ENCODE peak calls at places on chromosomes 16 and 17, in four cellular contexts. One of them, this sample, is unnamed.

GRCh38 chr16:31038993-31039392 is 5.6 kb downstream of the STX4 start:
- DNase-seq in adrenal gland: no peak
- DNase-seq in left ventricle myocardium inferior: no peak
- DNase-seq in sigmoid colon: no peak
- DNase-seq in this sample: no peak

GRCh38 chr16:80433617-80434016 is 107.2 kb upstream of the DYNLRB2 start:
- DNase-seq in left ventricle myocardium inferior: no peak
- DNase-seq in adrenal gland: no peak
- DNase-seq in sigmoid colon: no peak
- DNase-seq in this sample: no peak

GRCh38 chr16:67542464-67542863 is 13.8 kb downstream of the RIPOR1 start:
- DNase-seq in adrenal gland: no peak
- DNase-seq in sigmoid colon: peak; percentile 76
- DNase-seq in left ventricle myocardium inferior: no peak
- DNase-seq in this sample: peak; percentile 70

GRCh38 chr17:37405955-37406634 is 541 bp downstream of the ACACA start:
- DNase-seq in adrenal gland: no peak
- DNase-seq in left ventricle myocardium inferior: no peak
- DNase-seq in sigmoid colon: no peak
- DNase-seq in this sample: no peak

GRCh38 chr17:17849863-17850373 is 13.1 kb upstream of the SREBF1 start:
- DNase-seq in adrenal gland: no peak
- DNase-seq in left ventricle myocardium inferior: peak; percentile 42
- DNase-seq in sigmoid colon: no peak
- DNase-seq in this sample: peak; percentile 60

GRCh38 chr16:11379420-11379819 is 34.2 kb downstream of the RMI2 start:
- DNase-seq in left ventricle myocardium inferior: no peak
- DNase-seq in adrenal gland: no peak
- DNase-seq in sigmoid colon: peak; percentile 41
- DNase-seq in this sample: no peak

GRCh38 chr17:77738666-77739531 is 219.6 kb upstream of the TNRC6C start:
- DNase-seq in left ventricle myocardium inferior: peak; percentile 64
- DNase-seq in sigmoid colon: peak; percentile 68
- DNase-seq in adrenal gland: peak; percentile 54
- DNase-seq in this sample: no peak

GRCh38 chr16:49547448-49547847 is 173.8 kb downstream of the C16orf78 start:
- DNase-seq in adrenal gland: no peak
- DNase-seq in sigmoid colon: no peak
- DNase-seq in left ventricle myocardium inferior: no peak
- DNase-seq in this sample: no peak

GRCh38 chr16:25689137-25689836 is 2.5 kb upstream of the HS3ST4 start:
- DNase-seq in sigmoid colon: no peak
- DNase-seq in left ventricle myocardium inferior: no peak
- DNase-seq in adrenal gland: no peak
- DNase-seq in this sample: no peak

GRCh38 chr17:1946021-1946932 is 78.9 kb downstream of the RTN4RL1 start:
- DNase-seq in sigmoid colon: no peak
- DNase-seq in left ventricle myocardium inferior: no peak
- DNase-seq in adrenal gland: no peak
- DNase-seq in this sample: no peak

GRCh38 chr16:79247386-79247785 is 353.2 kb downstream of the MAF start:
- DNase-seq in adrenal gland: no peak
- DNase-seq in sigmoid colon: no peak
- DNase-seq in left ventricle myocardium inferior: no peak
- DNase-seq in this sample: no peak

GRCh38 chr16:27237229-27238015 is 31.1 kb downstream of the NSMCE1 start:
- DNase-seq in adrenal gland: peak; percentile 72
- DNase-seq in left ventricle myocardium inferior: no peak
- DNase-seq in sigmoid colon: peak; percentile 62
- DNase-seq in this sample: peak; percentile 56

GRCh38 chr16:89357460-89357859 is 132.9 kb downstream of the ANKRD11 start:
- DNase-seq in adrenal gland: peak; percentile 86
- DNase-seq in left ventricle myocardium inferior: peak; percentile 55
- DNase-seq in sigmoid colon: no peak
- DNase-seq in this sample: no peak

DNA sequence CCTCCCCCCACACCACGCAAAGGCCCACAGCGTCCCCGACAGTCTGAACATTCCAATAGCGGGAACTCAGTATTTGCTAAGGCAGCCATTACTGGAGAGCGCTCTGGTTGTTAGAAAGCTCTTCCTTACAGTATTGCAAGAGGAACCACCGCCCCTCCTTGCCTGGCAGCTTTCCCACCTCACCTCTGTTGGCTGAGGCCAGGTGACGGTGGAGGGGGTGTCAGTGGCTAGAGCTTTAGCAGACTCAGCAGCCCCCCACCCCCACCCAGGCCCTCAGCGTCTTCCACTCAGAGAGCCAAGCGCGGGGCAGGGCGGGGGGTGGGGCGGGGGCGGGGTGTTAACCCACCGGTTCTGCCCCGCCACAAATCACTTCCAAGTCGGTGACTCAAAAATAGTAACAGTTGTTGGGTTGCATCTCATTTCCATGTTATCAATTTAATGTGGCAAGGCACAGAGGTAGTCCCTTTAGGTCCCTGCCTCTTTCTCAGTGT is 2.3 kb upstream of the PLEKHH3 start:
- DNase-seq in adrenal gland: peak; percentile 81
- DNase-seq in left ventricle myocardium inferior: no peak
- DNase-seq in sigmoid colon: no peak
- DNase-seq in this sample: no peak
- H3K4me1 ChIP-seq in adrenal gland: peaks cover 76% of the 10 kb centered on the region
- H3K4me1 ChIP-seq in left ventricle myocardium inferior: peaks cover 96% of the 10 kb centered on the region
- H3K4me1 ChIP-seq in sigmoid colon: no peaks in the 10 kb centered on the region
- H3K4me1 ChIP-seq in this sample: peaks cover 78% of the 10 kb centered on the region

DNA sequence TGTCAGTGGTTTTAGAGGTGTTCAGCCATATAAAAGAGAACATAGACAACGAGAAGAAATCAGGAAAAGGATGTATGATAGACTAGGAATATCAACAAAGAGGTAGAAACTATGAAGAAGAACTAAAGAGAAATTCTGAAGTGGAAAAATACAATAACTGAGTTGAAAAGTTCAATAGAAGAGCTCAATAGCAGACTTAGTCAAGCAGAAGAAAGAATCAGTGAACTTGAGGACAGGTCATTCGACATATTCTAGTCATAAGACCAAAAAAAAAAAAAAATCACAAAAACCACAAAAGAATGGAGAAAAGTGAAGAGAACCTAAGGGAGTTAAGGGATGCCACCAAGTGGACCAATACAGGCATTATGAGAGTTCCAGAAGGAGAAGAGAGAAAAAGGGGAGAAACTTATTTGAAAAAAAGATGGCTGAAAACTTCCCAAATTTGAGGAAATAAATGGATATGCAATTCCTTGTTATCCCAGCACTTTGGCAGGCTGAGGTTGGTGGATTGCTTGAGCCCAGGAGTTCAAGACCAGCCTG is 321.2 kb downstream of the ABCC12 start:
- DNase-seq in adrenal gland: no peak
- DNase-seq in sigmoid colon: no peak
- DNase-seq in left ventricle myocardium inferior: no peak
- DNase-seq in this sample: no peak
- H3K27ac ChIP-seq in adrenal gland: no peak overlapping the region
- H3K27ac ChIP-seq in sigmoid colon: no peak overlapping the region
- H3K27ac ChIP-seq in left ventricle myocardium inferior: no peak overlapping the region
- H3K27ac ChIP-seq in this sample: no peak overlapping the region

GRCh38 chr17:40315206-40315605 is 6.2 kb downstream of the RARA start:
- DNase-seq in left ventricle myocardium inferior: no peak
- DNase-seq in sigmoid colon: no peak
- DNase-seq in adrenal gland: no peak
- DNase-seq in this sample: no peak
- H3K4me1 ChIP-seq in left ventricle myocardium inferior: peaks cover 98% of the 10 kb centered on the region
- H3K4me1 ChIP-seq in sigmoid colon: no peaks in the 10 kb centered on the region
- H3K4me1 ChIP-seq in adrenal gland: peaks cover 93% of the 10 kb centered on the region
- H3K4me1 ChIP-seq in this sample: peaks cover 66% of the 10 kb centered on the region

DNA sequence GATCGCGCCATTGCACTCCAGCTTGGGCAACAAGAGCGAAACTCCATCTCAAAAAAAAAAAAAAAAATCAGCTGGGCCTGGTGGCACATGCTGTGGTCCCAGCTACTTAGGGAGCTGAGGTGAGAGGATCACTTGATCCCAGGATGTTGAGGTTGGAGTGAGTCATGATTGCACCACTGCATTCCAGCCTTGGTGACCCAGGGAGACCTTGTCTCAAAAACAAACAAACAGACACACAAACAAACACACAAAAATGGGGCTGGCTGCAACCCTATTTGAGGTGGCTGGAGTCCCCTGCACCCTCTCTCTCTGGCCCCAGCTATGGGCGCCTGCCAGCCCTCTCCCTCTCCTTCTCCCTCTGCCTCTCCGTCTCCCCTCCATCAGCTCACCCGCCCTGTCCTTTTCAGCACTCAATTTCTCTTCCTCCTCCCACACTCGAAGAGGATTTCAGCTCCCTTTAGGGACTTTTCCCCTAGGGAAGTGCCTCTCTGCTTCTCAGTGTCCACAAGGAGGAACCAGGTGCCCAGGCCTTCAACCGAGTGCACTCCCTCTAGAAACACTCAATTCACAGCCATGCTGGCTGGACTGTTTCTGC is 17.5 kb upstream of the TFAP4 start:
- DNase-seq in adrenal gland: peak; percentile 70
- DNase-seq in sigmoid colon: no peak
- DNase-seq in left ventricle myocardium inferior: no peak
- DNase-seq in this sample: no peak
- H3K27ac ChIP-seq in adrenal gland: no peak overlapping the region
- H3K27ac ChIP-seq in sigmoid colon: peak overlapping the region; percentile 6
- H3K27ac ChIP-seq in left ventricle myocardium inferior: no peak overlapping the region
- H3K27ac ChIP-seq in this sample: no peak overlapping the region

GRCh38 chr17:8417806-8418205 is 17.9 kb upstream of the NDEL1 start:
- DNase-seq in left ventricle myocardium inferior: no peak
- DNase-seq in sigmoid colon: no peak
- DNase-seq in adrenal gland: no peak
- DNase-seq in this sample: no peak

GRCh38 chr17:8418471-8418870 is 17.2 kb upstream of the NDEL1 start:
- DNase-seq in left ventricle myocardium inferior: no peak
- DNase-seq in sigmoid colon: no peak
- DNase-seq in adrenal gland: no peak
- DNase-seq in this sample: no peak

GRCh38 chr17:8420041-8420934 is 15.4 kb upstream of the NDEL1 start:
- DNase-seq in adrenal gland: peak; percentile 94
- DNase-seq in left ventricle myocardium inferior: peak; percentile 47
- DNase-seq in sigmoid colon: peak; percentile 72
- DNase-seq in this sample: no peak

GRCh38 chr17:8421571-8421970 is 14.1 kb upstream of the NDEL1 start:
- DNase-seq in adrenal gland: no peak
- DNase-seq in left ventricle myocardium inferior: no peak
- DNase-seq in sigmoid colon: no peak
- DNase-seq in this sample: no peak

DNA sequence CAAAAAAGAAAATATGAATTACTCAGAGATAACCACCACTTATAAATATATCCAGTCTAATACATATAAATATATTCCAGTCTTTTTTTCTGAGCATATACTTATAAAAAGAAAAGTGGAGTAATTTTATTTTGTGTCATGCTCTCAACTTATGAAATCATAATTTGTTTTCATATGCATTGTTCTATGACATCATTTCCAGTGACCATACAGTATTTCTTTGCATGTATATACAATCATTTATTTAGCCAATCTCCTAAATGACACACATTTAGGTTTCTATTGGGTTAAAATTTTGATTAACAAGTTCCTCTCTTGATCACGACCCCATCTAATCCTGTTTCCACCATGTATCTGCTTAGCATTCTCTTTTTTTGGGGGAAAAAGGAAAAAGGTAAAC is 16.4 kb upstream of the NDEL1 start:
- DNase-seq in adrenal gland: no peak
- DNase-seq in sigmoid colon: no peak
- DNase-seq in left ventricle myocardium inferior: no peak
- DNase-seq in this sample: no peak
- H3K4me1 ChIP-seq in adrenal gland: peaks cover 16% of the 10 kb centered on the region
- H3K4me1 ChIP-seq in sigmoid colon: no peaks in the 10 kb centered on the region
- H3K4me1 ChIP-seq in left ventricle myocardium inferior: peaks cover 17% of the 10 kb centered on the region
- H3K4me1 ChIP-seq in this sample: no peaks in the 10 kb centered on the region